ENCODE peak calls at places on chromosomes 4 and X, in ten cellular contexts. R, E, G, N, A, Z, U, D, K and O are unnamed samples.

GRCh38 chr4:125316391-125316780 is 1.6 kb downstream of the FAT4 start:
- DNase-seq in R (no peak), E (peak), G (peak), N (no peak), A (peak), Z (peak), U (peak), D (no peak), K (no peak), O (peak)

GRCh38 chr4:151029537-151029936 is 14.5 kb upstream of the LRBA start:
- DNase-seq in R (no peak), E (no peak), G (peak), N (no peak), A (no peak), Z (no peak), U (no peak), D (no peak), K (no peak), O (no peak)

GRCh38 chr4:6423575-6423974 is 48.8 kb downstream of the PPP2R2C start:
- DNase-seq in R (no peak), E (no peak), G (no peak), N (no peak), A (no peak), Z (no peak), U (no peak), D (no peak), K (no peak), O (no peak)

GRCh38 chrX:150569155-150569477 is 695 bp downstream of the MTM1 start:
- DNase-seq in R (peak), E (peak), G (peak), N (no peak), A (no peak), Z (no peak), U (peak), D (no peak), K (peak), O (no peak)

GRCh38 chrX:33434256-33435092 is 223.1 kb upstream of the DMD start:
- DNase-seq in R (no peak), E (peak), G (peak), N (peak), A (peak), Z (peak), U (peak), D (peak), K (peak), O (peak)

GRCh38 chr4:57074753-57075152 is 35.4 kb downstream of the IGFBP7 start:
- DNase-seq in R (no peak), E (no peak), G (no peak), N (no peak), A (no peak), Z (no peak), U (peak), D (no peak), K (no peak), O (no peak)

GRCh38 chrX:17040711-17041110 is 94.3 kb downstream of the REPS2 start:
- DNase-seq in R (no peak), E (no peak), G (no peak), N (no peak), A (no peak), Z (no peak), U (no peak), D (no peak), K (no peak), O (no peak)

GRCh38 chrX:124001581-124001980 is 40.1 kb downstream of the STAG2 start:
- DNase-seq in R (no peak), E (no peak), G (no peak), N (no peak), A (no peak), Z (no peak), U (no peak), D (no peak), K (no peak), O (no peak)

GRCh38 chr4:158688813-158689212 is 16.7 kb downstream of the ETFDH start:
- DNase-seq in R (no peak), E (no peak), G (no peak), N (no peak), A (no peak), Z (no peak), U (no peak), D (no peak), K (no peak), O (no peak)

GRCh38 chrX:17801431-17801830 is 59.7 kb downstream of the RAI2 start:
- DNase-seq in R (no peak), E (no peak), G (no peak), N (no peak), A (no peak), Z (no peak), U (no peak), D (no peak), K (no peak), O (no peak)

GRCh38 chrX:11474576-11474975 is 181.4 kb downstream of the AMELX start:
- DNase-seq in R (no peak), E (no peak), G (no peak), N (no peak), A (no peak), Z (no peak), U (no peak), D (no peak), K (no peak), O (no peak)

GRCh38 chr4:169185133-169185956 is 85.4 kb downstream of the SH3RF1 start:
- DNase-seq in R (no peak), E (no peak), G (no peak), N (no peak), A (no peak), Z (no peak), U (no peak), D (no peak), K (no peak), O (no peak)

GRCh38 chr4:80336582-80336981 is 1.1 kb downstream of the CFAP299 start:
- DNase-seq in R (no peak), E (no peak), G (no peak), N (peak), A (no peak), Z (no peak), U (peak), D (peak), K (no peak), O (peak)

GRCh38 chr4:41143721-41144379 is 70.5 kb downstream of the APBB2 start:
- DNase-seq in R (no peak), E (no peak), G (no peak), N (no peak), A (no peak), Z (no peak), U (no peak), D (no peak), K (no peak), O (no peak)

GRCh38 chrX:40011483-40012038 is 86.2 kb downstream of the BCOR start:
- DNase-seq in R (no peak), E (no peak), G (no peak), N (no peak), A (no peak), Z (no peak), U (no peak), D (no peak), K (no peak), O (no peak)

GRCh38 chr4:99038213-99038612 is 42.7 kb downstream of the METAP1 start:
- DNase-seq in R (no peak), E (no peak), G (no peak), N (no peak), A (no peak), Z (no peak), U (no peak), D (no peak), K (no peak), O (no peak)

GRCh38 chr4:87009095-87009648 is 74.4 kb downstream of the AFF1 start:
- DNase-seq in R (no peak), E (no peak), G (no peak), N (no peak), A (no peak), Z (no peak), U (peak), D (no peak), K (peak), O (no peak)

GRCh38 chrX:74526786-74527185 is 87.6 kb downstream of the RLIM start:
- DNase-seq in R (no peak), E (no peak), G (no peak), N (no peak), A (no peak), Z (no peak), U (no peak), D (no peak), K (no peak), O (no peak)

GRCh38 chrX:150692837-150693781 is at the start of gene MTMR1:
- DNase-seq in R (peak), E (peak), G (peak), N (peak), A (no peak), Z (peak), U (peak), D (peak), K (peak), O (no peak)

GRCh38 chr4:25949166-25949748 is 35.2 kb downstream of the SMIM20 start:
- DNase-seq in R (no peak), E (no peak), G (no peak), N (no peak), A (no peak), Z (no peak), U (peak), D (peak), K (no peak), O (peak)

GRCh38 chr4:26220704-26221103 is 100.1 kb upstream of the RBPJ start:
- DNase-seq in R (no peak), E (no peak), G (no peak), N (no peak), A (no peak), Z (no peak), U (peak), D (no peak), K (no peak), O (no peak)

GRCh38 chrX:129781134-129782014 is 1.6 kb downstream of the SASH3 start:
- DNase-seq in R (peak), E (peak), G (peak), N (no peak), A (no peak), Z (no peak), U (no peak), D (no peak), K (peak), O (no peak)

GRCh38 chr4:19614171-19614570 is 637.5 kb upstream of the SLIT2 start:
- DNase-seq in R (no peak), E (no peak), G (no peak), N (no peak), A (no peak), Z (no peak), U (no peak), D (no peak), K (no peak), O (no peak)

GRCh38 chr4:62495039-62495438 is 1294.9 kb downstream of the ADGRL3 start:
- DNase-seq in R (no peak), E (no peak), G (no peak), N (no peak), A (no peak), Z (no peak), U (peak), D (no peak), K (no peak), O (no peak)

GRCh38 chrX:48548871-48549270 is 9.4 kb downstream of the TBC1D25 start:
- DNase-seq in R (no peak), E (no peak), G (no peak), N (no peak), A (no peak), Z (no peak), U (no peak), D (no peak), K (no peak), O (no peak)

GRCh38 chr4:57854748-57855147 is 744.6 kb upstream of the IGFBP7 start:
- DNase-seq in R (no peak), E (no peak), G (no peak), N (no peak), A (no peak), Z (no peak), U (peak), D (no peak), K (no peak), O (no peak)

GRCh38 chr4:17680985-17681920 is 66.8 kb downstream of the MED28 start:
- DNase-seq in R (no peak), E (no peak), G (no peak), N (no peak), A (no peak), Z (no peak), U (no peak), D (no peak), K (no peak), O (no peak)

GRCh38 chrX:2351321-2351720 is 149.5 kb downstream of the DHRSX start:
- DNase-seq in R (no peak), E (no peak), G (no peak), N (no peak), A (no peak), Z (no peak), U (peak), D (no peak), K (no peak), O (no peak)